ENCODE peak calls at places on chromosomes 13 and 19, in four cellular contexts. G is K562, P is HepG2, J is GM12878. D is an unnamed sample.

GRCh38 chr19:5826531-5827341 is 12.8 kb downstream of the FUT6 start:
- DNase-seq in J (no peak), P (peak), G (no peak), D (peak)

GRCh38 chr19:45938733-45939319 is 24.2 kb upstream of the NANOS2 start:
- DNase-seq in G (no peak), J (no peak), P (no peak), D (no peak)

GRCh38 chr13:24247016-24247415 is 62.4 kb upstream of the C1QTNF9 start:
- DNase-seq in P (no peak), J (no peak), G (no peak), D (no peak)

GRCh38 chr13:97280478-97280877 is 58.3 kb downstream of the MBNL2 start:
- DNase-seq in J (no peak), P (no peak), G (no peak), D (no peak)

GRCh38 chr13:112759834-112760233 is 70.0 kb downstream of the ATP11A start:
- DNase-seq in P (no peak), J (no peak), G (no peak), D (no peak)

GRCh38 chr13:99806671-99807070 is 164.9 kb downstream of the ZIC5 start:
- DNase-seq in G (no peak), J (no peak), P (no peak), D (no peak)

GRCh38 chr19:4267101-4267900 is 11.8 kb upstream of the SHD start:
- DNase-seq in G (peak), P (peak), J (no peak), D (peak)

GRCh38 chr19:3470500-3471128 is 9.7 kb downstream of the SMIM24 start:
- DNase-seq in G (no peak), P (no peak), J (no peak), D (no peak)

GRCh38 chr13:19958119-19959111 is at the start of gene ZMYM2:
- DNase-seq in J (peak), G (peak), P (peak), D (peak)

GRCh38 chr19:12527034-12527836 is 24.0 kb downstream of the ZNF564 start:
- DNase-seq in G (no peak), J (no peak), P (no peak), D (no peak)

GRCh38 chr13:73765651-73766384 is 368.4 kb downstream of the KLF12 start:
- DNase-seq in P (peak), J (no peak), G (no peak), D (no peak)

GRCh38 chr13:106377341-106377740 is 158.1 kb downstream of the EFNB2 start:
- DNase-seq in J (no peak), G (no peak), P (no peak), D (no peak)

GRCh38 chr19:13149628-13150186 is 468 bp downstream of the STX10 start:
- DNase-seq in J (no peak), G (no peak), P (peak), D (peak)

GRCh38 chr13:59906413-59907027 is 257.2 kb downstream of the DIAPH3 start:
- DNase-seq in G (no peak), P (peak), J (no peak), D (no peak)

GRCh38 chr19:45046355-45046754 is 7.5 kb downstream of the CLASRP start:
- DNase-seq in J (no peak), P (peak), G (no peak), D (no peak)

GRCh38 chr19:18093439-18094161 is 4.0 kb upstream of the MAST3 start:
- DNase-seq in J (no peak), G (peak), P (peak), D (peak)

GRCh38 chr19:14517840-14518505 is at the start of gene DNAJB1:
- DNase-seq in G (peak), P (peak), J (no peak), D (peak)

GRCh38 chr19:3670796-3671679 is 29.2 kb downstream of the PIP5K1C start:
- DNase-seq in J (no peak), G (peak), P (no peak), D (no peak)

GRCh38 chr19:7914099-7914498 is 531 bp upstream of the TGFBR3L start:
- DNase-seq in G (no peak), P (no peak), J (no peak), D (no peak)

GRCh38 chr19:7916908-7917291 is 2.3 kb downstream of the TGFBR3L start:
- DNase-seq in P (no peak), G (no peak), J (no peak), D (no peak)

GRCh38 chr19:7916137-7916907 is 1.7 kb downstream of the TGFBR3L start:
- DNase-seq in J (no peak), G (no peak), P (no peak), D (no peak)

GRCh38 chr19:7914598-7915045 is at the start of gene TGFBR3L:
- DNase-seq in P (no peak), G (no peak), J (no peak), D (no peak)

GRCh38 chr19:7915250-7916136 is 863 bp downstream of the TGFBR3L start:
- DNase-seq in G (no peak), J (no peak), P (no peak), D (no peak)
- TF ChIP-seq MYC in G (no peak), J (no peak), P (no peak), D (no peak)

DNA sequence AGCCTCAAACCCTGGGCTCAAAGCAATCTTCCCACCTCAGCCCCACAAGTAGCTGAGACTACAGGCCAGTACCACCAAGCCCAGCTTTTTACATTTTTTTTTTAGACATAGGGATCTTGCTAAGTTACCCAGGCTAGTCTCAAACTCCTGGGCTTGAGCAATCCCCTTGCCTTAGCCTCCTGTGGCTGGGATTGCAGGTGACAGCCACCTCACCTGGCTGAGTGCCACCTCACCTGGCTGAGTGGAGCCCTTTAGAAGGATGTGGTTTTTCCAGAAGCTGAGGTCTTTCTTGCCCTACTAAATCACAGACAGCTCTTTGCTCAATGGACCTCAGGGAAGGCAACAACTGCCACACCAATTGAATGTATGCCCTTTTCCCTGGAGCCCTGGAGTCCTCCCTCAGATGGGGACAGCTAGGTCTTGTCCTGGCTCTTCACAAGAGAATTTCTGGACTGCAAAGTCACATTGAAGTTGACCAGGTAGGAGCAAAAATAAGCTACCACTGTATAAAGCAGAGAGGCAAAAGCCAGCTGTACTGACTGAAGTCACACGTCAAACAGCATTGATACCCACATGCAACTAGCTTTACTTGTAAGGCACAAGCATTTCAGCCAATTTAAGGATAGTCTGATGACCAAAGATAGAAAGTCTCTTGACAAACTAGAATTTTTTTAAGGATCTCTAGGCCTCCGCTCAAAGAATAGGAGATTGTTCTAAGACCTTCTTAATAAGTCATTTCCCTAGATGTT is 14.0 kb downstream of the PDX1 start:
- DNase-seq in P (no peak), J (no peak), G (no peak), D (no peak)
- H3K4me3 ChIP-seq in P (no peak), J (no peak), G (no peak), D (no peak)

DNA sequence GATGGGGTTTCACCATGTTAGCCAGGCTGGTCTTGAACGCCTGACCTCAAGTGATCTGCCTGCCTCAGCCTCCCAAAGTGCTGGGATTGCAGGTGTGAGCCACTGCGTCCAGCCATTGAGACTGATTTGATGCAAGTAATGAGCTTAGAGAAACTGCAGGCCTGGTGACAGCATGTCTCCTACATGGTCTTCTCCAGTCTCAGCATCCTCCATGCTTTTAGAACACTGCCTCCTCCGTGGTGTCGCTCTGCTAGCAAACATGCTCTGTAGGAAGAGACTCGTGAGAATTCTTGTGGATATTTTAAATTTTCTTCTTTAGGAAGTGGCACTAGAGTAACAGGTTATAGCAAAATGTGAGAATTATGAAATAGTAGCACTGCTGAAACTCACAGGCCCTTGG is 37.1 kb downstream of the TPT1 start:
- DNase-seq in J (no peak), G (no peak), P (no peak), D (no peak)
- TF ChIP-seq EP300 in J (no peak), G (no peak), P (no peak), D (no peak)

DNA sequence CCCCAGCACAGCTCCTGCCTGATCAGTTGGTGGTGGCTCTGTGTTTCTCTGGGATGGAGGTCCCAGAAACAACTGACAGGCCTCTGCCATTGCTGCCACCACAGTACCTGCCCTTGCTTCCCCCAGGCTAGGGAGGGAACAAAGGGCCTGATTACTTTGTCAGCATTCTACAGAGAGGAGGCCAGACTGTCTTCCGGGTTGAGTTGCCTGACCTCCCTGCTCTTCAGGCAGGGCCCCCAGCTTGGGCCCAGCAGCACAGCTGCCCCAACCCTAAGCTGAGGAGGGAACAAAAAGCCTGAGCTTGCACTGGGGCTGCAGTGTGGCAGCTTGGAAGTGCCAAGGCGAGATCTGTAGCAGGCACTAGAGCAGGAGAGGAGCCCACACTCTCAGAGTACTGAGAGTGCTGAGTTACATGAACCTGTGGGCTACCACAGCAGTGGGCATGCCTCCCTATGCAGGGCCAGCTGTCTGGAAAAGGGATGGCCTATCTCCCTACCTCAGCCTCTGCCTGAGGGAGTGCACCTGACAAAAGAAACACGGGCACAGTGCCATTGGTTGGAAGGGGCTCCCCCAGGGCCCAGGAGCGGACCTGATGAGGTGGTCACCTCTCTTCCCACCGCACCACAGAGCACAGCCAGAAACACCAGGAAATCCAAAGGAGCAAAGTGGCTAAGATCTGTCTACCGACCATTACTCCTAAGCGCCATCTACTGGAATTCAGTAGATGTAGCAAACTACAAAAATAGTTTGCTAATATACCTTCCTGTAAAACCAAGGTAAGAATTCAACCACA is 24.4 kb downstream of the SLC25A15 start:
- DNase-seq in P (peak), J (no peak), G (no peak), D (peak)
- TF ChIP-seq MYC in P (no peak), J (no peak), G (no peak), D (no peak)

D was measured in A549.